ENCODE peak calls at places on chromosomes 3 and 15, in four cellular contexts. U is GM12878, C is HepG2, K is K562. Q is an unnamed sample.

GRCh38 chr15:66707310-66708160 is 5.5 kb downstream of the SMAD6 start:
- DNase-seq in K (no peak), C (peak), U (no peak), Q (peak)

GRCh38 chr3:169861871-169862270 is 7.9 kb downstream of the LRRC31 start:
- DNase-seq in C (no peak), K (no peak), U (no peak), Q (peak)

GRCh38 chr15:39575180-39575579 is 5.7 kb upstream of the THBS1 start:
- DNase-seq in U (no peak), K (no peak), C (no peak), Q (no peak)

GRCh38 chr15:73318463-73319351 is 50.1 kb downstream of the HCN4 start:
- DNase-seq in C (no peak), U (no peak), K (peak), Q (peak)

GRCh38 chr15:69090197-69090948 is 70.1 kb upstream of the GLCE start:
- DNase-seq in U (no peak), K (no peak), C (no peak), Q (peak)

GRCh38 chr15:40247406-40247971 is 8.6 kb downstream of the PAK6 start:
- DNase-seq in K (no peak), C (no peak), U (no peak), Q (no peak)

GRCh38 chr15:90633361-90633760 is 83.8 kb upstream of the BLM start:
- DNase-seq in C (no peak), U (no peak), K (no peak), Q (no peak)

GRCh38 chr3:184874709-184875644 is 63.0 kb downstream of the VPS8 start:
- DNase-seq in C (peak), K (peak), U (no peak), Q (peak)

GRCh38 chr3:64488938-64489337 is 198.9 kb downstream of the ADAMTS9 start:
- DNase-seq in C (no peak), K (no peak), U (no peak), Q (no peak)

GRCh38 chr15:61172325-61172724 is 56.8 kb downstream of the RORA start:
- DNase-seq in U (no peak), K (no peak), C (no peak), Q (no peak)

GRCh38 chr15:61171190-61171589 is 57.9 kb downstream of the RORA start:
- DNase-seq in U (no peak), C (no peak), K (no peak), Q (peak)

GRCh38 chr15:61173899-61174689 is 55.0 kb downstream of the RORA start:
- DNase-seq in C (no peak), U (no peak), K (no peak), Q (no peak)

GRCh38 chr15:61169275-61169903 is 59.7 kb downstream of the RORA start:
- DNase-seq in C (no peak), K (no peak), U (no peak), Q (no peak)

DNA sequence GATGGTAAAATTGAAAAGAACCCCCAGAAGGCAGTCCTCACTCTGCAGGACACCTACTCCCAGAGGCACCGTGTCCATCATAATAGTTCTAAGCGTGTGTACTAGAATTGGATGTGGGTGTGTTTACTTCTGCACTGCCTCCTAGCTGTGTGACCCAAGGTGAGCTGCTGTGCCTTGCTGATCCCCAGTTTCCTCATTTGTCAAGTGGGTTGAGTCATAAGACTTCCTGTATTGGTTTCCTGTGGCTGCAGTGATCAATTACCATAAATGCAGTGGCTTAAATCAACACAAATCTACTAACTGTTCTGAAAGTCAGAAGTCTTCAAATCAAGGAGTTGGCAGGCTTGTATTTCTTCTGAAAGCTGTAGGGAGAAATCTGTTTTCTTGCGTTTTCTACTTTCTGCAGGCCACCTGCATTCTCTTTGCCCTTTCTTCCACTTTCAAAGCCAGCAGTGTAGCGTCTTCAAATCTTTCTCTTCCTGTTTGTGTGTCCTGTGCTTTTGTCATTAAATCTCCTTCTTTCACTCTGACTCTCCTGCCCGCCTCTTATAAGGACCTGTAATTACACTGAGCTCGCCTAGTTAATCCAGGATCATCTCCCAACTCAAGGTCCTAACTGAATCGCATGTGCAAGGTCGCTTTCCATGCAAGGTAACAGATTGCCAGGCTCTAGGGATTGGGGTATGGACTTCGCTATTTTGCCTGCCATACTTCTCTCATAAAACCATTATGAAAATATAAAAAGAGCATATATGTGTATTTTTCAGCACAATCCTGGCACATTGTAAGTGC is 59.0 kb downstream of the RORA start:
- DNase-seq in C (no peak), K (no peak), U (peak), Q (no peak)
- TF ChIP-seq TCF7 in C (no peak), K (no peak), U (no peak), Q (no peak)

DNA sequence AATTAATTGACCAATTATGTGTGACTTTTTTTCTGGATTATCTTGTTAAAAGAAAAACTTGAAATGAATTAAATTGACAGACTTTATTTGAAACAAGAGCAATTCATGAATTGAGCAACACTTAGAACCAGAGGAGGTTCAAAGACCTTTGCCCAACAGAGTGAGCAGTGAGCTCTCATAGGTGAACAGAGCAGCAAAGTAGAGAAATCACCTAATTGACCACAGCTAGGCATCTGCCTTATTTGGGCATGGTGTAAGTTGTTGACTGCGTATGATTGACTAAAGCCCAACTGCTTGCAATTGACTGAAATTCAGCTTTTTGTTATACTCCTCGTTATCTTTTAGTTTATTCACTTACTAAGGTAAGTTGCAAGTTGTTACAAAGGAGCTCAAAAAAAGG is 1216.0 kb upstream of the ALCAM start:
- DNase-seq in U (no peak), K (no peak), C (no peak), Q (no peak)
- TF ChIP-seq TCF7 in U (no peak), K (no peak), C (no peak), Q (no peak)

GRCh38 chr3:187745201-187746058 is at the start of gene BCL6:
- DNase-seq in K (peak), U (no peak), C (peak), Q (peak)

GRCh38 chr3:187748050-187748481 is 2.8 kb upstream of the BCL6 start:
- DNase-seq in U (no peak), C (peak), K (peak), Q (peak)

GRCh38 chr3:187746059-187746453 is 788 bp upstream of the BCL6 start:
- DNase-seq in K (no peak), U (no peak), C (no peak), Q (no peak)

GRCh38 chr3:187747506-187747905 is 2.2 kb upstream of the BCL6 start:
- DNase-seq in K (no peak), C (no peak), U (no peak), Q (no peak)

DNA sequence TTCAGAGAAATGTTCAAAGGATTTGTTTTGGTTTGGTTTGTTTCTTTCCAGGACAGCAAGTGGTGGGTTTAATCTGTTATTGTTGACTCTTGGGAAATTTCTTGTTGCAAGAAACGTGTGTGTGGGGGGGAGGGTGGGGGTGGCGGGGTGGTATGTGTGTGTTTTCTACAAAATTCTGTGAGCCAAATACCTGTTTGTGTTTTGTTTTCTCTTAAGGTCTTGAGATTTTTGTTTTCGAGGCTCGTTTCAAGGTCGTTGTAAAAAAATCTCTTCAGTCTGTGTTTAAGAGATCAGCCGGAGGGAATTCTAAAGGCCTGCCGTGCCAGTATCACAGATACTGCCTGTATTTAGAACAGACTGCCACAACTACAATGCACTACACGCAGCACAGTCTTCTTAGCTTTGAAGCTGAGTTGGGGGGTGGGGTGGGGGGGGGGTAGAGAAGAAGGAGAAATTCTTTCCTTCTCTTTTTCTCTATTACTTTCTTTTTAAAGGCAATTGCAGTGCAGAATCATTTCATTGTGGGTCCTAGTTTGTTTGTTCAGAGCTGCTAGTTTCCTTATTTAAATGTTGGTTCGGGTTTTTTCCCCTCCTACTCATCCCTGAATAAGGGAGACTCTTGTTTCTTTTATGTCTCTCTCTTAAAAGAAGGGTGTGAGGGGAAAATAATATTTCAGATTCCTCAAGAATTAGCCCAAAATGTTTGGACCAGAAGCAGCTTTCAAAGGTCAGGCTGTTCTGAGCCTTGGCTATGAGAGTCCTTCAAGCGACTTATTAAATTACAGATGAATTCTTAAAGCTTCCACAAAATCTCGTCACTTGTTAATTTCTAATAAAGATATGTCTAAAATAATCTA is 1.4 kb upstream of the BCL6 start:
- DNase-seq in U (no peak), C (no peak), K (no peak), Q (no peak)
- TF ChIP-seq TCF7 in U (no peak), C (no peak), K (no peak), Q (no peak)

DNA sequence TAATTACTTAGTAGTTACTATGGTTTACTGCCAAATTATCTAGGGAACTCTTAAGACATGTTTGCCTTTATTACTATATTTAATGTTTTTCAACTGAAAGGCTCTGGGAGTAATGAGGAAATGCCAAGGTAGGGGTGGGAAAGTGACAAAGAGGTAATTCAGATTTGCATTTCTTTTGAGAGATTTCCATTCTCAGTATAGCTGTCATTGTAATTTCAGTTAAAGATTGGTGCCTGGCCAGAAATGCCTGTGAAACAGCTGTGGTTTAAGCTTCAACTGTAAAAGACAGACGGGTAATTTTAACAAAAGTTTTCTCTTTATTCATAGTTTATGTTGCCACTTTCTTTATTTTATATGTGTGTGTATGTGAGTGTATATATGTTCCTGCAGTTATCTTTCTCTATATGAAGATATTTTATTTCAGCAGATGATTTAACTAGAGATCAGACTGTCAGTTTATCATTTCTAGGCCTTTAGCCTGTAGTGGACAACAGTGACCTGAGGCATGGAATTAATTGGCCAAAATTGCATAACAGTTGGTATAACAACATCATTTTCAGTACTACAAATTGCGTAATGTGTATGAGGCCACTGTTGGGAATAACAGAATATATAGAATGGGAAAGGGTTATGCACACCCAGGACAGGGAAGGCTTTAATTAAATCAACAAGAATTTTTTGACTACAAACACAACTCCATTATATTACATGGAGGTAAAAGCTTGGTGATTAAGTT is 119.0 kb downstream of the BBX start:
- DNase-seq in C (no peak), U (no peak), K (no peak), Q (no peak)
- TF ChIP-seq TCF7 in C (no peak), U (no peak), K (no peak), Q (no peak)

GRCh38 chr15:83092309-83092976 is 15.0 kb upstream of the TM6SF1 start:
- DNase-seq in K (peak), U (no peak), C (no peak), Q (no peak)

GRCh38 chr15:83087535-83087934 is 19.9 kb upstream of the TM6SF1 start:
- DNase-seq in C (no peak), K (no peak), U (no peak), Q (no peak)

GRCh38 chr15:83094592-83094991 is 12.9 kb upstream of the TM6SF1 start:
- DNase-seq in K (no peak), C (no peak), U (no peak), Q (no peak)

GRCh38 chr15:83088876-83089275 is 18.6 kb upstream of the TM6SF1 start:
- DNase-seq in K (no peak), C (no peak), U (no peak), Q (no peak)

DNA sequence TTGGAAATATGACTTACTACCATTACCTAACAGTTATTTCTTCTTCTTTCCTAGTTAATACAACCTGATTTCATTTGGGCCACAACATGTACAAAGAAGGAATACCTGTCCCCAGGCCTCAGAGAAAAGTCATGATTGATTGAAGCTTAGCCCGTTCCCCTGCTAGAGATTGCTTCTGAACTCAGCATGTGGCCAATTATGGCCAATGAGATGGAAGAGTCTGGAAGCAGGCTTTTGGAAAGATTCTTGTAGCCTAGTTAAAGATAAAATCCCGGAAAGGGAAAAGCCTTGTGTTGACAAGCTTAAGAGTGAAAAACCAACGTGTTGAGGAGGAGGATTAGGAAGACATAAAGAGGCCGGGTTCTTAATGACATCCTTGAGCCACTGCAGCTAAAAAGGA is 17.0 kb upstream of the TM6SF1 start:
- DNase-seq in U (no peak), K (no peak), C (no peak), Q (no peak)
- TF ChIP-seq TCF7 in U (no peak), K (no peak), C (no peak), Q (no peak)

DNA sequence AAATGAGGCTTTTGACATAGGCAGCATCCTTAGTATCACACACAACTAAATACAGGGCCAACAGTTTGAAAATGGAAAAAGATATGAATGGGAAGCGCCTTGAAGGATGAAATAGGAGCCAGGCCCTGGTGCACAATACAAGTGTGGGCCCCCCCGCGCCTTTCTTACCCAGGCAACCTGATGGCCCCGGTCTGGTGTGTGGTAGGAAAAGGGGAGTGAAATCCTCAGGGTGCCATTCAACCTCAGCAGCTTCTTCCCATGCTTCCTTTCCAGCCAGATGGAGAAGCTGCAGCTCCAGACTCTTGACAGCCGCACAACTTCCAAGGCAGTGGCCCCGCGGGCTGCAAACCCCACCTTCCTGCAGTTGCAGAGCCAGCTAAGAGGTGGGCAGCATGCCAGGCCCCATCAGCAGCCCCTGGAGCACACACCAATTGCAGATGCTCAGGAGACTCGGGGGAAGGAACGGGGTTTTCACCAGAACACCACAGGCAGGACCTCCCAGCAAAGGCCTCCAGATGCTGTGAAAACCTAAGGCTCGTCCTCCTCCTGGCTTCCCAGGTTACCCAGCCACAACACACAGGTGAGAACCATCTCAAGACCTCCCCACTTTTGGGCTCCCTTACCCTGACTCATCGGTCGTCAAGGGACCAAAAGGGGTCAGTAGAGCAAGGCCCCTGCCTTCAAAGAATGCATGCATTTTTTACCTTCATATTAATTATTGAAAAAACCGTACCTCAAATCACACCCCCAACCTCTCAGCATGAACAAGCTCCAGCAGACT is 101.6 kb downstream of the CPN2 start:
- DNase-seq in U (no peak), K (no peak), C (no peak), Q (no peak)
- TF ChIP-seq TCF7 in U (no peak), K (no peak), C (no peak), Q (no peak)

DNA sequence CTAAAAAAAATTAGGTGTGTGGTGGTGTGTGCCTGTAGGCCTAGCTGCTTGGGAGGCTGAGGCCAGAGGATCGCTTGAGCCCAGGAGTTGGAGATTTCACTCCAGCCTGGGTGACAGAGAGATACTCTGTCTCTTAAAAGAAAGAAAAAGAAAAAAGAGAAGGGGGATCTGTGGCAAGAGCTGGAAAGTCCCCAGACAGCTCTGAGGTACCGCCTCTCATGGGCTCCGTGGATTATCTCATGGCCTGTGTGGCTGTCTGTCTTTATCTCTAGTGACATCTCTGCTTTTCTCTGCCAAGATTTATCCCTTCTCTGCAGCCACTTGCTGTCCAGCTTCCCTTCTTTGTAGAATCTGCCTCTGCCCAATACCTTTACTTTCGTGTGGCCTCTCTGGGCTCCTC is 5.7 kb downstream of the EXOSC7 start:
- DNase-seq in K (no peak), U (no peak), C (no peak), Q (no peak)
- TF ChIP-seq TCF7 in K (no peak), U (no peak), C (no peak), Q (no peak)

GRCh38 chr15:70605606-70606410 is 157.6 kb downstream of the UACA start:
- DNase-seq in C (peak), K (no peak), U (no peak), Q (no peak)
- TF ChIP-seq TCF7 in C (no peak), K (no peak), U (no peak), Q (no peak)

GRCh38 chr3:111794701-111795100 is 64.4 kb upstream of the PHLDB2 start:
- DNase-seq in K (no peak), C (no peak), U (no peak), Q (no peak)

GRCh38 chr3:111796566-111796965 is 62.5 kb upstream of the PHLDB2 start:
- DNase-seq in C (no peak), U (no peak), K (no peak), Q (no peak)

GRCh38 chr3:111800472-111800871 is 58.6 kb upstream of the PHLDB2 start:
- DNase-seq in U (no peak), K (no peak), C (no peak), Q (no peak)

GRCh38 chr3:111799951-111800350 is 59.1 kb upstream of the PHLDB2 start:
- DNase-seq in C (no peak), U (no peak), K (no peak), Q (no peak)

GRCh38 chr3:111797035-111797717 is 61.9 kb upstream of the PHLDB2 start:
- DNase-seq in C (no peak), K (no peak), U (no peak), Q (no peak)
- TF ChIP-seq TCF7 in C (no peak), K (no peak), U (no peak), Q (no peak)

GRCh38 chr15:42070966-42071350 is 23.4 kb downstream of the PLA2G4D start:
- DNase-seq in U (no peak), K (no peak), C (no peak), Q (no peak)

GRCh38 chr15:42071717-42072116 is 22.6 kb downstream of the PLA2G4D start:
- DNase-seq in K (no peak), U (no peak), C (no peak), Q (no peak)

GRCh38 chr15:42073418-42073817 is 20.9 kb downstream of the PLA2G4D start:
- DNase-seq in C (no peak), K (no peak), U (no peak), Q (no peak)

GRCh38 chr15:42070276-42070965 is 23.9 kb downstream of the PLA2G4D start:
- DNase-seq in U (no peak), K (no peak), C (no peak), Q (no peak)

GRCh38 chr15:42072141-42072685 is 22.1 kb downstream of the PLA2G4D start:
- DNase-seq in K (no peak), C (no peak), U (no peak), Q (no peak)
- TF ChIP-seq TCF7 in K (no peak), C (no peak), U (no peak), Q (no peak)

Q was measured in WTC11.